ENCODE peak calls at places on chromosomes 6 and 20, in ten cellular contexts. N is amniotic stem cell; P is stimulated activated naive CD4-positive, alpha-beta T cell; Y is cardiac septum; V is GM04503; R is tibial nerve; E is NCI-H1105; I is activated CD8-positive, alpha-beta memory T cell treated with anti-CD3 and anti-CD28 coated beads for 48 hours; G is progenitor cell of endocrine pancreas; A is H9. K is an unnamed sample.
A peak's percentile ranks its signal among the peaks of the same experiment; 100 is the strongest.

GRCh38 chr20:54549523-54550326 is 74.3 kb downstream of the DOK5 start:
- DNase-seq in N (no peak), P (no peak), Y (no peak), V (no peak), R (no peak), E (no peak), I (no peak), G (no peak), A (no peak), K (no peak)

GRCh38 chr20:20404546-20405092 is 36.7 kb downstream of the INSM1 start:
- DNase-seq in N (no peak), P (no peak), Y (no peak), V (no peak), R (no peak), E (no peak), I (no peak), G (no peak), A (no peak), K (no peak)

GRCh38 chr20:8132632-8133587 is 844 bp downstream of the PLCB1 start:
- DNase-seq in N (no peak), P (no peak), Y (peak; percentile 77), V (no peak), R (peak; percentile 14), E (no peak), I (no peak), G (peak; percentile 9), A (peak; percentile 42), K (peak; percentile 51)

GRCh38 chr6:2827112-2827511 is 14.6 kb downstream of the SERPINB1 start:
- DNase-seq in N (no peak), P (no peak), Y (no peak), V (no peak), R (no peak), E (no peak), I (no peak), G (no peak), A (no peak), K (no peak)

GRCh38 chr6:16153451-16153850 is 24.6 kb downstream of the MYLIP start:
- DNase-seq in N (no peak), P (no peak), Y (no peak), V (no peak), R (no peak), E (no peak), I (no peak), G (no peak), A (no peak), K (no peak)

GRCh38 chr6:42563697-42564495 is at the start of gene UBR2:
- DNase-seq in N (peak; percentile 98), P (peak; percentile 94), Y (peak; percentile 98), V (peak; percentile 95), R (peak; percentile 94), E (peak; percentile 98), I (peak; percentile 77), G (peak; percentile 85), A (peak; percentile 98), K (peak; percentile 100)

GRCh38 chr6:169844946-169845345 is 93.5 kb downstream of the ERMARD start:
- DNase-seq in N (no peak), P (no peak), Y (peak; percentile 27), V (no peak), R (no peak), E (no peak), I (no peak), G (no peak), A (peak; percentile 22), K (no peak)

GRCh38 chr6:163634514-163635171 is 220.1 kb downstream of the QKI start:
- DNase-seq in N (no peak), P (no peak), Y (peak; percentile 63), V (no peak), R (no peak), E (peak; percentile 75), I (no peak), G (no peak), A (peak; percentile 64), K (peak; percentile 25)

GRCh38 chr6:87483929-87484328 is 11.2 kb downstream of the SLC35A1 start:
- DNase-seq in N (no peak), P (no peak), Y (no peak), V (no peak), R (no peak), E (no peak), I (no peak), G (no peak), A (peak; percentile 89), K (peak; percentile 87)

GRCh38 chr6:2029130-2029794 is 216.1 kb downstream of the GMDS start:
- DNase-seq in N (no peak), P (no peak), Y (no peak), V (no peak), R (no peak), E (no peak), I (no peak), G (no peak), A (no peak), K (no peak)

GRCh38 chr6:148311849-148312669 is 30.6 kb upstream of the SASH1 start:
- DNase-seq in N (no peak), P (no peak), Y (no peak), V (no peak), R (no peak), E (no peak), I (no peak), G (no peak), A (no peak), K (no peak)

GRCh38 chr6:121944361-121944760 is 455.1 kb upstream of the HSF2 start:
- DNase-seq in N (no peak), P (no peak), Y (no peak), V (peak; percentile 55), R (no peak), E (no peak), I (no peak), G (no peak), A (no peak), K (no peak)

GRCh38 chr20:46701556-46701955 is 7.9 kb upstream of the SLC2A10 start:
- DNase-seq in N (no peak), P (no peak), Y (no peak), V (peak; percentile 83), R (no peak), E (no peak), I (no peak), G (no peak), A (no peak), K (no peak)

GRCh38 chr20:44309763-44310663 is 989 bp downstream of the FITM2 start:
- DNase-seq in N (peak; percentile 4), P (no peak), Y (no peak), V (peak; percentile 43), R (no peak), E (no peak), I (no peak), G (no peak), A (no peak), K (peak; percentile 12)

GRCh38 chr6:32608374-32608773 is 18.7 kb upstream of the HLA-DRB1 start:
- DNase-seq in N (no peak), P (no peak), Y (no peak), V (no peak), R (no peak), E (no peak), I (no peak), G (no peak), A (no peak), K (no peak)

GRCh38 chr6:45438849-45439406 is 61.2 kb upstream of the SUPT3H start:
- DNase-seq in N (no peak), P (no peak), Y (no peak), V (no peak), R (no peak), E (no peak), I (no peak), G (no peak), A (no peak), K (no peak)

GRCh38 chr6:113082691-113083090 is 735.6 kb downstream of the RFPL4B start:
- DNase-seq in N (no peak), P (no peak), Y (no peak), V (peak; percentile 27), R (no peak), E (no peak), I (no peak), G (no peak), A (no peak), K (peak; percentile 10)

GRCh38 chr20:46031701-46032254 is 2.8 kb downstream of the SLC12A5 start:
- DNase-seq in N (no peak), P (no peak), Y (no peak), V (no peak), R (no peak), E (peak; percentile 90), I (no peak), G (no peak), A (peak; percentile 61), K (peak; percentile 91)

GRCh38 chr20:51156041-51156795 is 133.3 kb upstream of the KCNG1 start:
- DNase-seq in N (no peak), P (no peak), Y (no peak), V (peak; percentile 15), R (no peak), E (no peak), I (no peak), G (no peak), A (no peak), K (no peak)

GRCh38 chr20:57662313-57663240 is 42.4 kb upstream of the ZBP1 start:
- DNase-seq in N (no peak), P (no peak), Y (peak; percentile 63), V (no peak), R (no peak), E (no peak), I (no peak), G (no peak), A (peak; percentile 38), K (no peak)

GRCh38 chr20:60062431-60063336 is 104.5 kb downstream of the CDH26 start:
- DNase-seq in N (peak; percentile 29), P (no peak), Y (no peak), V (peak; percentile 91), R (no peak), E (no peak), I (no peak), G (no peak), A (peak; percentile 22), K (no peak)

GRCh38 chr6:133995296-133995695 is 42.3 kb downstream of the TBPL1 start:
- DNase-seq in N (no peak), P (no peak), Y (no peak), V (no peak), R (no peak), E (no peak), I (no peak), G (no peak), A (no peak), K (no peak)

GRCh38 chr20:22531756-22532155 is 52.6 kb downstream of the FOXA2 start:
- DNase-seq in N (no peak), P (no peak), Y (no peak), V (no peak), R (no peak), E (no peak), I (no peak), G (no peak), A (no peak), K (no peak)

GRCh38 chr20:24337074-24337473 is 132.4 kb upstream of the SYNDIG1 start:
- DNase-seq in N (peak; percentile 27), P (no peak), Y (no peak), V (no peak), R (no peak), E (no peak), I (no peak), G (no peak), A (no peak), K (no peak)

GRCh38 chr6:76682842-76683241 is 610.4 kb upstream of the IMPG1 start:
- DNase-seq in N (no peak), P (no peak), Y (no peak), V (no peak), R (no peak), E (peak; percentile 5), I (no peak), G (no peak), A (no peak), K (peak; percentile 62)

GRCh38 chr6:69958978-69959377 is 92.6 kb downstream of the COL19A1 start:
- DNase-seq in N (no peak), P (no peak), Y (no peak), V (no peak), R (no peak), E (no peak), I (no peak), G (no peak), A (no peak), K (no peak)

GRCh38 chr20:35002426-35003210 is 47.0 kb downstream of the MYH7B start:
- DNase-seq in N (no peak), P (no peak), Y (peak; percentile 66), V (no peak), R (no peak), E (no peak), I (no peak), G (no peak), A (no peak), K (no peak)

GRCh38 chr6:19864285-19864684 is 27.1 kb downstream of the ID4 start:
- DNase-seq in N (no peak), P (no peak), Y (no peak), V (no peak), R (no peak), E (no peak), I (no peak), G (no peak), A (no peak), K (no peak)